ENCODE peak calls at places on chromosome 6, in eight cellular contexts. R is Right ventricle myocardium superior, V is H1, J is HT1080, E is T-helper 2 cell, O is H4, X is epithelial cell of esophagus, N is left ventricle myocardium superior. Y is an unnamed sample.

GRCh38 chr6:43952746-43953145 is 174.5 kb downstream of the MRPL14 start:
- DNase-seq in X (no peak), R (no peak), E (no peak), J (no peak), V (peak), O (no peak), N (no peak), Y (no peak)

GRCh38 chr6:2117447-2117846 is 128.0 kb downstream of the GMDS start:
- DNase-seq in R (no peak), E (no peak), V (no peak), X (no peak), J (no peak), N (no peak), O (no peak), Y (no peak)

GRCh38 chr6:31738048-31738979 is 1.5 kb upstream of the MSH5 start:
- DNase-seq in O (peak), V (no peak), N (no peak), R (no peak), J (peak), E (peak), X (peak), Y (no peak)

GRCh38 chr6:1024587-1024986 is 287.3 kb upstream of the FOXQ1 start:
- DNase-seq in O (peak), E (no peak), N (no peak), X (peak), V (no peak), R (no peak), J (peak), Y (peak)

GRCh38 chr6:129671442-129672344 is 38.3 kb downstream of the ARHGAP18 start:
- DNase-seq in R (no peak), X (no peak), J (peak), O (no peak), V (no peak), E (peak), N (no peak), Y (peak)

GRCh38 chr6:89826029-89826528 is 3.6 kb upstream of the CASP8AP2 start:
- DNase-seq in X (peak), V (no peak), J (no peak), R (no peak), E (no peak), O (no peak), N (no peak), Y (no peak)

GRCh38 chr6:50185006-50185405 is 135.3 kb upstream of the DEFB112 start:
- DNase-seq in V (no peak), O (no peak), R (no peak), X (peak), N (no peak), J (peak), E (no peak), Y (peak)

GRCh38 chr6:42093582-42094329 is 43.4 kb downstream of the TAF8 start:
- DNase-seq in R (no peak), X (peak), N (peak), O (no peak), E (no peak), J (peak), V (peak), Y (peak)

GRCh38 chr6:41771058-41771983 is 8.4 kb downstream of the FRS3 start:
- DNase-seq in E (no peak), O (no peak), X (no peak), R (peak), V (no peak), N (no peak), J (no peak), Y (no peak)

GRCh38 chr6:33414592-33415271 is 3.2 kb downstream of the CUTA start:
- DNase-seq in R (no peak), N (no peak), X (no peak), J (no peak), O (no peak), E (no peak), V (peak), Y (no peak)

GRCh38 chr6:140627002-140627401 is 1252.6 kb upstream of the CITED2 start:
- DNase-seq in O (no peak), V (no peak), E (no peak), R (no peak), J (no peak), N (no peak), X (no peak), Y (no peak)

GRCh38 chr6:72975346-72975745 is 249.9 kb downstream of the KHDC1L start:
- DNase-seq in R (no peak), E (no peak), V (no peak), X (no peak), N (no peak), O (no peak), J (no peak), Y (no peak)

GRCh38 chr6:149271348-149272340 is 45.9 kb upstream of the TAB2 start:
- DNase-seq in E (peak), X (no peak), V (no peak), R (no peak), O (no peak), J (peak), N (no peak), Y (no peak)

GRCh38 chr6:138278326-138278725 is 60.0 kb upstream of the PBOV1 start:
- DNase-seq in J (peak), V (peak), X (peak), R (no peak), N (no peak), O (no peak), E (no peak), Y (peak)

GRCh38 chr6:146550911-146551310 is 7.3 kb downstream of the RAB32 start:
- DNase-seq in V (no peak), N (no peak), O (no peak), R (no peak), J (no peak), E (no peak), X (peak), Y (no peak)

GRCh38 chr6:65259080-65259479 is 447.9 kb downstream of the EYS start:
- DNase-seq in J (peak), N (no peak), X (peak), E (no peak), R (no peak), O (peak), V (no peak), Y (peak)

GRCh38 chr6:33112148-33112547 is 36.4 kb downstream of the HLA-DPB1 start:
- DNase-seq in N (no peak), X (peak), E (no peak), J (peak), O (no peak), V (no peak), R (no peak), Y (peak)

GRCh38 chr6:151041686-151042085 is 176.2 kb downstream of the MTHFD1L start:
- DNase-seq in X (no peak), J (no peak), N (no peak), R (no peak), E (no peak), O (no peak), V (no peak), Y (no peak)

GRCh38 chr6:147534116-147534865 is 25.8 kb downstream of the SAMD5 start:
- DNase-seq in X (no peak), V (no peak), R (no peak), O (no peak), E (no peak), J (no peak), N (no peak), Y (no peak)

GRCh38 chr6:93366506-93366905 is 52.9 kb downstream of the EPHA7 start:
- DNase-seq in X (no peak), E (no peak), J (no peak), N (no peak), V (no peak), R (no peak), O (no peak), Y (no peak)

GRCh38 chr6:967666-968065 is 274.7 kb upstream of the EXOC2 start:
- DNase-seq in N (no peak), O (no peak), R (no peak), X (no peak), J (no peak), V (no peak), E (no peak), Y (no peak)

GRCh38 chr6:111096246-111096645 is 8.9 kb downstream of the SLC16A10 start:
- DNase-seq in O (no peak), J (no peak), E (no peak), X (peak), V (no peak), R (no peak), N (no peak), Y (peak)

GRCh38 chr6:33593414-33593727 is 13.3 kb upstream of the BAK1 start:
- DNase-seq in E (no peak), R (no peak), J (no peak), X (no peak), N (no peak), O (no peak), V (no peak), Y (no peak)

GRCh38 chr6:34227656-34228421 is 8.8 kb upstream of the HMGA1 start:
- DNase-seq in J (no peak), O (no peak), R (no peak), V (no peak), N (no peak), E (no peak), X (no peak), Y (no peak)

GRCh38 chr6:72968704-72969103 is 256.6 kb downstream of the KHDC1L start:
- DNase-seq in O (no peak), V (no peak), R (no peak), J (peak), N (no peak), X (peak), E (no peak), Y (no peak)

GRCh38 chr6:13194852-13195251 is 133.5 kb downstream of the TBC1D7 start:
- DNase-seq in E (no peak), N (peak), V (no peak), J (peak), R (peak), O (peak), X (peak), Y (peak)

GRCh38 chr6:150417899-150418824 is 49.4 kb downstream of the IYD start:
- DNase-seq in V (no peak), O (peak), X (peak), E (no peak), N (no peak), J (peak), R (no peak), Y (peak)

GRCh38 chr6:5626727-5627426 is 365.6 kb downstream of the FARS2 start:
- DNase-seq in X (no peak), O (no peak), N (no peak), V (no peak), E (no peak), R (no peak), J (no peak), Y (no peak)

GRCh38 chr6:39451831-39452230 is 129.3 kb upstream of the KCNK16 start:
- DNase-seq in J (peak), O (no peak), E (no peak), X (peak), N (no peak), R (no peak), V (peak), Y (peak)

GRCh38 chr6:43032326-43032725 is 10.9 kb downstream of the RRP36 start:
- DNase-seq in E (no peak), V (no peak), R (no peak), X (no peak), N (no peak), J (no peak), O (no peak), Y (no peak)

GRCh38 chr6:141203902-141204575 is 928.7 kb upstream of the GJE1 start:
- DNase-seq in J (peak), E (no peak), N (no peak), R (no peak), X (peak), O (peak), V (no peak), Y (no peak)

GRCh38 chr6:97189767-97190166 is 93.2 kb downstream of the MMS22L start:
- DNase-seq in V (no peak), N (no peak), O (no peak), R (no peak), E (no peak), X (peak), J (peak), Y (no peak)

GRCh38 chr6:106736502-106736901 is 107.1 kb downstream of the QRSL1 start:
- DNase-seq in J (no peak), X (peak), N (no peak), E (no peak), R (no peak), O (no peak), V (no peak), Y (no peak)

GRCh38 chr6:43077981-43078411 is 1.9 kb downstream of the PTK7 start:
- DNase-seq in X (no peak), V (no peak), N (no peak), J (no peak), E (no peak), R (no peak), O (no peak), Y (no peak)

GRCh38 chr6:34672657-34673043 is 23.9 kb downstream of the ILRUN start:
- DNase-seq in J (no peak), R (no peak), E (no peak), X (no peak), V (no peak), N (no peak), O (no peak), Y (no peak)

Y was measured in iPS-NIHi11.